ENCODE peak calls at places on chromosomes 13 and 19, in four cellular contexts. W is H9, U is neuronal stem cell, E is trophoblast cell. N is an unnamed sample.

GRCh38 chr19:55418185-55418584 is 10.6 kb upstream of the UBE2S start:
- DNase-seq in W (peak; percentile 73), U (peak; percentile 67), E (peak; percentile 53), N (peak; percentile 91)

GRCh38 chr13:36432106-36432544 is at the start of gene CCNA1:
- DNase-seq in E (no peak), U (peak; percentile 73), W (peak; percentile 97), N (no peak)

GRCh38 chr13:65677906-65678305 is 1552.2 kb downstream of the PCDH9 start:
- DNase-seq in W (no peak), U (no peak), E (no peak), N (peak; percentile 5)

GRCh38 chr19:11203194-11204075 is 6.1 kb upstream of the KANK2 start:
- DNase-seq in U (peak; percentile 53), E (peak; percentile 15), W (peak; percentile 79), N (peak; percentile 71)

GRCh38 chr13:101527130-101527529 is 74.7 kb downstream of the ITGBL1 start:
- DNase-seq in U (no peak), W (no peak), E (no peak), N (peak; percentile 36)

GRCh38 chr13:57264965-57265364 is 98.0 kb downstream of the PRR20E start:
- DNase-seq in W (no peak), U (no peak), E (no peak), N (no peak)

GRCh38 chr19:8569066-8569761 is 8.0 kb downstream of the MYO1F start:
- DNase-seq in U (no peak), W (no peak), E (no peak), N (peak; percentile 96)

GRCh38 chr13:100300213-100300612 is 211.3 kb downstream of the PCCA start:
- DNase-seq in U (no peak), E (no peak), W (no peak), N (no peak)

GRCh38 chr13:101140936-101141335 is 275.4 kb downstream of the NALCN start:
- DNase-seq in U (no peak), W (no peak), E (no peak), N (no peak)

GRCh38 chr19:31633014-31633413 is 283.8 kb upstream of the TSHZ3 start:
- DNase-seq in W (no peak), U (no peak), E (no peak), N (no peak)

GRCh38 chr19:49264258-49264657 is 60.7 kb downstream of the SLC6A16 start:
- DNase-seq in U (no peak), E (no peak), W (no peak), N (no peak)

GRCh38 chr13:28527629-28528028 is 32.7 kb upstream of the FLT1 start:
- DNase-seq in W (no peak), U (no peak), E (no peak), N (no peak)

GRCh38 chr19:35557539-35558399 is 5.7 kb downstream of the ATP4A start:
- DNase-seq in W (peak; percentile 98), U (peak; percentile 89), E (no peak), N (peak; percentile 33)

GRCh38 chr13:89066868-89067466 is 1395.8 kb downstream of the SLITRK5 start:
- DNase-seq in W (peak; percentile 28), E (no peak), U (peak; percentile 40), N (peak; percentile 0)

GRCh38 chr13:20160346-20161274 is at the start of gene GJA3:
- DNase-seq in E (no peak), U (peak; percentile 71), W (peak; percentile 77), N (peak; percentile 39)

GRCh38 chr19:7716762-7717161 is 14.8 kb upstream of the FCER2 start:
- DNase-seq in W (no peak), U (no peak), E (no peak), N (no peak)

GRCh38 chr13:41668130-41668757 is 210.9 kb downstream of the RGCC start:
- DNase-seq in E (peak; percentile 68), W (peak; percentile 67), U (peak; percentile 69), N (peak; percentile 95)

GRCh38 chr13:42384265-42384664 is 112.3 kb downstream of the AKAP11 start:
- DNase-seq in U (no peak), E (no peak), W (no peak), N (no peak)

GRCh38 chr13:26197298-26197697 is 24.8 kb downstream of the RNF6 start:
- DNase-seq in W (no peak), E (no peak), U (no peak), N (no peak)

GRCh38 chr13:98496239-98496668 is 80.7 kb downstream of the STK24 start:
- DNase-seq in W (no peak), U (no peak), E (no peak), N (peak; percentile 46)

GRCh38 chr19:15441317-15441716 is 8.4 kb downstream of the WIZ start:
- DNase-seq in E (no peak), U (no peak), W (no peak), N (no peak)

GRCh38 chr19:53908106-53908932 is 759 bp upstream of the CACNG7 start:
- DNase-seq in U (peak; percentile 77), W (peak; percentile 93), E (peak; percentile 43), N (peak; percentile 40)

GRCh38 chr13:48653074-48654054 is at the start of gene CYSLTR2:
- DNase-seq in W (no peak), U (no peak), E (no peak), N (peak; percentile 13)

GRCh38 chr19:41218615-41219507 is at the start of gene AXL:
- DNase-seq in E (no peak), W (peak; percentile 91), U (peak; percentile 86), N (peak; percentile 86)

GRCh38 chr19:7612282-7613274 is 16.8 kb downstream of the XAB2 start:
- DNase-seq in E (no peak), U (no peak), W (no peak), N (no peak)

GRCh38 chr13:99313473-99313872 is 6.3 kb upstream of the GPR183 start:
- DNase-seq in W (no peak), E (no peak), U (peak; percentile 45), N (no peak)

GRCh38 chr13:111228262-111229144 is 91.9 kb upstream of the TEX29 start:
- DNase-seq in W (no peak), U (no peak), E (no peak), N (peak; percentile 34)

GRCh38 chr19:19428746-19429145 is 23.3 kb downstream of the GATAD2A start:
- DNase-seq in E (no peak), U (no peak), W (no peak), N (no peak)

GRCh38 chr19:49157445-49158224 is at the start of gene TRPM4:
- DNase-seq in U (peak; percentile 83), E (peak; percentile 89), W (peak; percentile 92), N (peak; percentile 61)

GRCh38 chr19:11964858-11965645 is at the start of gene ZNF763:
- DNase-seq in W (peak; percentile 97), E (peak; percentile 91), U (peak; percentile 93), N (peak; percentile 75)

GRCh38 chr19:17855333-17856152 is 4.2 kb upstream of the RPL18A start:
- DNase-seq in E (peak; percentile 87), U (peak; percentile 78), W (peak; percentile 88), N (peak; percentile 49)

GRCh38 chr19:13849991-13850909 is 26.7 kb upstream of the NANOS3 start:
- DNase-seq in U (no peak), W (peak; percentile 81), E (peak; percentile 71), N (peak; percentile 71)
- H3K9ac ChIP-seq in U (peak overlapping the region; percentile 77), W (no peak overlapping the region), E (no peak overlapping the region), N (peak overlapping the region; percentile 72)

DNA sequence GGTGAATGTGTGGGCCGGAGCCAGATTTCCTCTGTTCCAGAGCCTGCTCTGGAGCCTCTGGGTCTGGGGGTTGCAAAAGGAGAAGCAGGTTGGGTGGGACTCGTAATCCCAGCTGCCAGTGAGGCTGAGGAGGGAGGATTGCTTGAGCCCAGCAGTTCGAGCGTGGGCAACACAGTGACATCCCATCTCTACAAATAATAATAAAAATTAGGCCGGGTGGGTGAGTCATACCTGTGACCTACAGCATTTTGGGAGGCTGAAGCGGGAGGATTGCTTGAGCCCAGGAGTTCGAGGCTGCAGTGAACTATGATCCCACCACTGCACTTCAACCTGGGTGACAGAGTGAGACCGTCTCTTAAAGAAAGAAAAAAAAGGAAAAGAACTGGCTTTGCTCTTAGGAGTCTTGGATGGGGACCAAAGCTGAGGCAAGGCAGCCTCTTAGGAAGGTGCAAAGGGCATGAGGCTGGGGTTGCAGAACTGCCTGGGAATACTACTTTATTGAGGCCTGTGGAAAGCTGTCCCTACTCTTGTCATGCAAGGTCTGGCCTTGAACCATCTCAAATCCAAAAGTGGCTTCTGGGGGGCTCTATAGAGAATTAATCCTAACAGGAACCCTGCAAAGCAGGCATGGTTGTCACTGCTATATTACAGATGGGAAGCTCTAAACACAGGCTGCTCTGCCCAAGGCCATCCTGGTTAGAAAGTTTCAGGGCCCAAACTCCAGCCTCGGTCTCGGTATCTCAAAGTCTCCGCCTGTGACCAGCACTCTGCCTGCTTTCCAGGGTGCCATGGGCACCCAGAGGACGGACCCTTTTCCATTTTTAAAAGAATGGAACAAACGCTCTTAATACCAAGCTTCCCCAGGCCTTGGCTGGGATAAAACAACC is 877 bp upstream of the C19orf12 start:
- DNase-seq in E (no peak), U (no peak), W (no peak), N (no peak)
- H4K8ac ChIP-seq in E (peak overlapping the region; percentile 99), U (peak overlapping the region; percentile 96), W (no peak overlapping the region), N (peak overlapping the region; percentile 93)

DNA sequence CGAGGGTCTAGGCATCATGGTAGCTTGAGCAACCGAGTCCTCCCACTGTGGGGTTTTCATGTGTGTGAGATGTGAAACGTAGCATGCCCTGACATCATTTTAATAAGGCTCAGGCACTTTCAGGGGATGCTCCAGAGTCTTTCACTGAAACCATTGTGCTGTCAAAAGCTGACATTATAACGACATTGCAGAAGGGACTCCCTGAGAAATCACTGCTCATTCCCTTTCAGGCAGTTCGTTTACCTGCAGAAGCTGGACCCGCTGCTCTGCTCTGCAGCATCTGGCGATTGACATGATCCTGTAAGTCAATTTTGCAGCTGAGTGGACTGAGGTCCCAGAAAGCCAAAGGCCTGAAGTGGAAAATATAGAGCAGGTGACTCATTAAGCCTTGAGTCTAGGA is 53.9 kb upstream of the CNMD start:
- DNase-seq in W (no peak), U (no peak), E (no peak), N (no peak)
- H3K9ac ChIP-seq in W (no peak overlapping the region), U (no peak overlapping the region), E (no peak overlapping the region), N (no peak overlapping the region)

GRCh38 chr13:23724196-23724970 is 154.2 kb downstream of the TNFRSF19 start:
- DNase-seq in E (no peak), U (no peak), W (no peak), N (peak; percentile 71)
- H4K8ac ChIP-seq in E (no peak overlapping the region), U (no peak overlapping the region), W (no peak overlapping the region), N (peak overlapping the region; percentile 67)

GRCh38 chr13:91328726-91329125 is 18.8 kb upstream of the MIR17HG start:
- DNase-seq in U (no peak), W (no peak), E (no peak), N (no peak)
- H3K9ac ChIP-seq in U (no peak overlapping the region), W (no peak overlapping the region), E (no peak overlapping the region), N (no peak overlapping the region)

N was measured in IMR-90.